ENCODE peak calls at places on chromosomes 1 and 21, in ten cellular contexts. One of them, this sample, is unnamed.

GRCh38 chr1:183106166-183106565 is 79.9 kb upstream of the LAMC2 start:
- DNase-seq in cardiac septum: no peak
- DNase-seq in fibroblast of the aortic adventitia: no peak
- DNase-seq in epithelial cell of prostate: no peak
- DNase-seq in T-cell: no peak
- DNase-seq in NCI-H1417: no peak
- DNase-seq in HTR-8/SVneo: no peak
- DNase-seq in fibroblast of mammary gland: peak
- DNase-seq in endothelial cell: no peak
- DNase-seq in GDM1: no peak
- DNase-seq in this sample: no peak

GRCh38 chr1:94316836-94317789 is 79.7 kb upstream of the ARHGAP29 start:
- DNase-seq in cardiac septum: no peak
- DNase-seq in fibroblast of the aortic adventitia: peak
- DNase-seq in epithelial cell of prostate: no peak
- DNase-seq in T-cell: no peak
- DNase-seq in NCI-H1417: no peak
- DNase-seq in HTR-8/SVneo: no peak
- DNase-seq in fibroblast of mammary gland: peak
- DNase-seq in endothelial cell: no peak
- DNase-seq in GDM1: no peak
- DNase-seq in this sample: no peak

GRCh38 chr1:6998267-6998666 is 213.0 kb downstream of the CAMTA1 start:
- DNase-seq in cardiac septum: peak
- DNase-seq in fibroblast of the aortic adventitia: no peak
- DNase-seq in epithelial cell of prostate: no peak
- DNase-seq in T-cell: no peak
- DNase-seq in NCI-H1417: peak
- DNase-seq in HTR-8/SVneo: no peak
- DNase-seq in fibroblast of mammary gland: no peak
- DNase-seq in endothelial cell: peak
- DNase-seq in GDM1: no peak
- DNase-seq in this sample: no peak

GRCh38 chr1:969260-969855 is 3.1 kb downstream of the PLEKHN1 start:
- DNase-seq in cardiac septum: no peak
- DNase-seq in fibroblast of the aortic adventitia: no peak
- DNase-seq in epithelial cell of prostate: no peak
- DNase-seq in T-cell: no peak
- DNase-seq in NCI-H1417: no peak
- DNase-seq in HTR-8/SVneo: no peak
- DNase-seq in fibroblast of mammary gland: no peak
- DNase-seq in endothelial cell: no peak
- DNase-seq in GDM1: no peak
- DNase-seq in this sample: no peak

GRCh38 chr1:162720996-162721395 is 69.5 kb upstream of the HSD17B7 start:
- DNase-seq in cardiac septum: no peak
- DNase-seq in fibroblast of the aortic adventitia: no peak
- DNase-seq in epithelial cell of prostate: no peak
- DNase-seq in T-cell: no peak
- DNase-seq in NCI-H1417: no peak
- DNase-seq in HTR-8/SVneo: no peak
- DNase-seq in fibroblast of mammary gland: peak
- DNase-seq in endothelial cell: no peak
- DNase-seq in GDM1: no peak
- DNase-seq in this sample: no peak

GRCh38 chr21:42258150-42258884 is 39.4 kb downstream of the ABCG1 start:
- DNase-seq in cardiac septum: peak
- DNase-seq in fibroblast of the aortic adventitia: peak
- DNase-seq in epithelial cell of prostate: no peak
- DNase-seq in T-cell: peak
- DNase-seq in NCI-H1417: peak
- DNase-seq in HTR-8/SVneo: peak
- DNase-seq in fibroblast of mammary gland: peak
- DNase-seq in endothelial cell: peak
- DNase-seq in GDM1: peak
- DNase-seq in this sample: peak

GRCh38 chr1:17397910-17398700 is 26.1 kb downstream of the PADI6 start:
- DNase-seq in cardiac septum: no peak
- DNase-seq in fibroblast of the aortic adventitia: no peak
- DNase-seq in epithelial cell of prostate: no peak
- DNase-seq in T-cell: no peak
- DNase-seq in NCI-H1417: no peak
- DNase-seq in HTR-8/SVneo: no peak
- DNase-seq in fibroblast of mammary gland: no peak
- DNase-seq in endothelial cell: no peak
- DNase-seq in GDM1: no peak
- DNase-seq in this sample: no peak

GRCh38 chr1:75257424-75257823 is 123.2 kb downstream of the LHX8 start:
- DNase-seq in cardiac septum: no peak
- DNase-seq in fibroblast of the aortic adventitia: no peak
- DNase-seq in epithelial cell of prostate: no peak
- DNase-seq in T-cell: no peak
- DNase-seq in NCI-H1417: no peak
- DNase-seq in HTR-8/SVneo: no peak
- DNase-seq in fibroblast of mammary gland: no peak
- DNase-seq in endothelial cell: no peak
- DNase-seq in GDM1: no peak
- DNase-seq in this sample: peak

GRCh38 chr1:188096521-188096920 is 1267.8 kb downstream of the PLA2G4A start:
- DNase-seq in cardiac septum: no peak
- DNase-seq in fibroblast of the aortic adventitia: no peak
- DNase-seq in epithelial cell of prostate: no peak
- DNase-seq in T-cell: no peak
- DNase-seq in NCI-H1417: no peak
- DNase-seq in HTR-8/SVneo: no peak
- DNase-seq in fibroblast of mammary gland: no peak
- DNase-seq in endothelial cell: no peak
- DNase-seq in GDM1: no peak
- DNase-seq in this sample: no peak

GRCh38 chr1:221328371-221328770 is 413.5 kb downstream of the DUSP10 start:
- DNase-seq in cardiac septum: no peak
- DNase-seq in fibroblast of the aortic adventitia: no peak
- DNase-seq in epithelial cell of prostate: no peak
- DNase-seq in T-cell: no peak
- DNase-seq in NCI-H1417: no peak
- DNase-seq in HTR-8/SVneo: no peak
- DNase-seq in fibroblast of mammary gland: no peak
- DNase-seq in endothelial cell: no peak
- DNase-seq in GDM1: no peak
- DNase-seq in this sample: no peak

This sample was measured in K562.